ENCODE peak calls at places on chromosome 17, in four cellular contexts. G is endothelial cell of umbilical vein, S is vagina, A is transverse colon. J is an unnamed sample.

GRCh38 chr17:28524476-28525415 is 18.6 kb downstream of the FOXN1 start:
- DNase-seq in S (no peak), G (no peak), A (peak; percentile 61), J (no peak)

GRCh38 chr17:7929158-7930029 is at the start of gene KCNAB3:
- DNase-seq in S (no peak), A (peak; percentile 42), G (peak; percentile 67), J (peak; percentile 83)

GRCh38 chr17:2050246-2050866 is 4.5 kb upstream of the HIC1 start:
- DNase-seq in S (no peak), G (peak; percentile 41), A (peak; percentile 68), J (peak; percentile 91)

GRCh38 chr17:624341-624860 is 90.2 kb downstream of the VPS53 start:
- DNase-seq in S (no peak), G (peak; percentile 84), A (no peak), J (no peak)

GRCh38 chr17:60554377-60554788 is 28.3 kb upstream of the APPBP2 start:
- DNase-seq in A (no peak), G (no peak), S (no peak), J (no peak)

GRCh38 chr17:17636456-17636855 is 44.8 kb upstream of the RAI1 start:
- DNase-seq in A (no peak), S (no peak), G (no peak), J (no peak)

GRCh38 chr17:68288804-68289203 is 2.1 kb downstream of the SLC16A6 start:
- DNase-seq in S (no peak), G (no peak), A (peak; percentile 11), J (no peak)

GRCh38 chr17:50534222-50534978 is 1.9 kb downstream of the EPN3 start:
- DNase-seq in A (peak; percentile 80), G (no peak), S (no peak), J (no peak)

GRCh38 chr17:35801583-35802224 is 6.3 kb upstream of the MMP28 start:
- DNase-seq in A (peak; percentile 81), G (peak; percentile 99), S (no peak), J (peak; percentile 83)

GRCh38 chr17:72183194-72183685 is 62.4 kb downstream of the SOX9 start:
- DNase-seq in A (no peak), S (no peak), G (no peak), J (no peak)

GRCh38 chr17:33512113-33512512 is 219.0 kb upstream of the ASIC2 start:
- DNase-seq in S (no peak), G (no peak), A (no peak), J (no peak)

GRCh38 chr17:9050801-9051401 is 29.6 kb downstream of the NTN1 start:
- DNase-seq in S (no peak), A (no peak), G (no peak), J (no peak)

GRCh38 chr17:46976626-46977270 is 2.3 kb downstream of the RPRML start:
- DNase-seq in A (no peak), S (no peak), G (no peak), J (no peak)

GRCh38 chr17:71330099-71330375 is 790.8 kb upstream of the SOX9 start:
- DNase-seq in A (no peak), S (no peak), G (no peak), J (no peak)

GRCh38 chr17:54849660-54850059 is 51.0 kb upstream of the TOM1L1 start:
- DNase-seq in A (no peak), S (no peak), G (no peak), J (no peak)

GRCh38 chr17:36937001-36937960 is at the start of gene LHX1:
- DNase-seq in A (no peak), G (no peak), S (no peak), J (no peak)

GRCh38 chr17:61309857-61310256 is 89.8 kb upstream of the TBX2 start:
- DNase-seq in S (no peak), A (no peak), G (no peak), J (no peak)

GRCh38 chr17:16287563-16288027 is 65.7 kb downstream of the CENPV start:
- DNase-seq in S (no peak), G (peak; percentile 66), A (peak; percentile 40), J (no peak)

GRCh38 chr17:67422887-67423286 is 45.8 kb downstream of the PITPNC1 start:
- DNase-seq in G (no peak), S (no peak), A (peak; percentile 32), J (no peak)

GRCh38 chr17:13833921-13834320 is 232.2 kb upstream of the HS3ST3A1 start:
- DNase-seq in S (no peak), G (no peak), A (no peak), J (no peak)

GRCh38 chr17:41211845-41212466 is 14.5 kb upstream of the KRTAP9-2 start:
- DNase-seq in G (no peak), A (peak; percentile 22), S (no peak), J (no peak)

GRCh38 chr17:63314766-63315165 is 131.3 kb downstream of the CYB561 start:
- DNase-seq in G (no peak), S (no peak), A (no peak), J (no peak)

GRCh38 chr17:76276461-76277299 is 11.5 kb downstream of the UBALD2 start:
- DNase-seq in S (no peak), G (no peak), A (no peak), J (no peak)

GRCh38 chr17:12568358-12569251 is 97.1 kb upstream of the MYOCD start:
- DNase-seq in A (no peak), S (no peak), G (no peak), J (no peak)

GRCh38 chr17:39894681-39895376 is 23.6 kb downstream of the GSDMB start:
- DNase-seq in A (no peak), S (no peak), G (peak; percentile 2), J (no peak)

GRCh38 chr17:39904990-39905288 is 13.5 kb downstream of the GSDMB start:
- DNase-seq in S (no peak), G (no peak), A (no peak), J (no peak)

GRCh38 chr17:39903158-39903884 is 15.1 kb downstream of the GSDMB start:
- DNase-seq in A (no peak), S (no peak), G (no peak), J (no peak)

GRCh38 chr17:39898088-39898487 is 20.3 kb downstream of the GSDMB start:
- DNase-seq in S (no peak), G (no peak), A (no peak), J (no peak)

GRCh38 chr17:39899215-39899614 is 19.2 kb downstream of the GSDMB start:
- DNase-seq in G (no peak), A (no peak), S (no peak), J (no peak)
- H3K4me3 ChIP-seq in G (no peak overlapping the region), A (no peak overlapping the region), S (no peak overlapping the region), J (no peak overlapping the region)

GRCh38 chr17:32483451-32484019 is 3.3 kb upstream of the CDK5R1 start:
- DNase-seq in G (peak; percentile 72), A (no peak), S (no peak), J (peak; percentile 84)
- TF ChIP-seq POLR2AphosphoS5 in G (no peak), A (no peak), S (no peak), J (peak; percentile 71)

DNA sequence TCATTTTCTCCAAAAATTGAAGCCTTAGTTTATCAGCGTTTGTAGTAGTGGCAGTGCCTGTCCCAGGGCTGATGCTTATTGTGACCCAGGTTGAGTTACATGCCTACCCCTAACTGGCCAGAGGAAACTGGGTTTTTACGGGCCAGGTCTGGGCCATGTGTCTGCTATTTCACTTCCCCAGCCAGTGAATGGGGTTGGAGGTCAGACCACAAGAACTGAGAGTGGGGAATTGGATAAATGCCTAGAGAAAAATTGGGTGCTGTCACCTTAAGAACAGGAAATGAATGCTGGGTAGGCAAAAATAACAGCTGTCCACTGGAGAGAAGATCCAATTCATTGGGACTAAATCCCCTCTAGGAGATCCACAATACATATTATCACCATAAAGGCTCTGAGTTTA is 5.2 kb downstream of the ADPRM start:
- DNase-seq in S (no peak), A (no peak), G (peak; percentile 2), J (no peak)
- H3K4me3 ChIP-seq in S (no peak overlapping the region), A (no peak overlapping the region), G (no peak overlapping the region), J (no peak overlapping the region)

DNA sequence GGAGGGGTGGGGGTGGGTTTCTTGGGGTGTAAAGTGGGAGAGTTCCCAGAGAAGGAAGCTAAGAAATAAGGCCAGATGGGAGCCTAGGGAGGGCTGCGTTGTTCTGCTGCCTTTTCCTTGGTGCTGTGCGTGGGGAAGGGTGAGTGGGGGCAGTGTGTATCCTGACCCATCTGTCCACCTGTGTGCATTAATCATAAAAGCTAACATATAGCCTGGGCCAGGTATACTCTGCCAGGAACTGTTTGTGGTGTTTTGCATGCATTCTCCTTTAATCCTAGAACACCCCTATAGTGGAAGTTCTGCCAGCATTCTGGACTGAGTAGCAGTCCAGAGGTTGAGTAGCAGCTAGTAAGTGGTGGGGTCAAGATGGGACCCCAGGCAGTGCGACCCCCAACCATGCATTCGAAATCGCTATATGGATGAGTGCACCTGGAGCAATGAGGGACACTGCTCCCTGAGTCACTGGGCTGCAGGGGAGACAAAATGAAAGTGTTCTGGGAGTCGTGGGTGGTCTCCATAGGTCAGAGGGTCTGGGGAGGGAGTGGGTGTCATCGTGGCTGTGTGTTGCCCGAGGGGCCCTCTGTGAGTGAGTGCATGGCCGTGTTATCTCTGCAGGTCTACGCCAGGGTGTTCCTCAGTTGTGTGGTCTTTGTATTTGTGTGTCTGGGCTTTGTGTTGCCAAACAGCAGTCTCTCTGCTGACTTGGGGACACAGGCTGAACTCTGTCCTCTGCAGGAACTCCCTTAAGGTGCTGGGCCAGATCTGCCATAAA is 1.3 kb downstream of the ERBB2 start:
- DNase-seq in S (no peak), A (peak; percentile 88), G (no peak), J (no peak)
- TF ChIP-seq POLR2AphosphoS5 in S (no peak), A (peak; percentile 94), G (no peak), J (no peak)

GRCh38 chr17:79180358-79181005 is 105.9 kb downstream of the ENGASE start:
- DNase-seq in G (no peak), A (no peak), S (no peak), J (no peak)

GRCh38 chr17:79186406-79186805 is 111.8 kb downstream of the ENGASE start:
- DNase-seq in G (no peak), S (no peak), A (no peak), J (no peak)

GRCh38 chr17:79182176-79183160 is 107.8 kb downstream of the ENGASE start:
- DNase-seq in S (no peak), A (no peak), G (no peak), J (no peak)

GRCh38 chr17:79185671-79186070 is 111.0 kb downstream of the ENGASE start:
- DNase-seq in G (no peak), S (no peak), A (no peak), J (no peak)

GRCh38 chr17:79183221-79184158 is 108.9 kb downstream of the ENGASE start:
- DNase-seq in A (no peak), S (no peak), G (no peak), J (no peak)
- H3K4me3 ChIP-seq in A (no peak overlapping the region), S (peak overlapping the region; percentile 35), G (no peak overlapping the region), J (peak overlapping the region; percentile 40)

GRCh38 chr17:48929812-48930165 is 14.9 kb downstream of the SNF8 start:
- DNase-seq in G (peak; percentile 52), A (no peak), S (no peak), J (no peak)

GRCh38 chr17:48925991-48926342 is 17.8 kb downstream of the UBE2Z start:
- DNase-seq in S (no peak), A (no peak), G (no peak), J (peak; percentile 29)

GRCh38 chr17:48928876-48929811 is 15.5 kb downstream of the SNF8 start:
- DNase-seq in A (no peak), S (no peak), G (no peak), J (peak; percentile 20)

GRCh38 chr17:48930435-48930873 is 14.2 kb downstream of the SNF8 start:
- DNase-seq in G (no peak), A (no peak), S (no peak), J (no peak)

GRCh38 chr17:48927978-48928716 is 16.5 kb downstream of the SNF8 start:
- DNase-seq in G (no peak), S (no peak), A (no peak), J (peak; percentile 12)
- TF ChIP-seq POLR2AphosphoS5 in G (no peak), S (no peak), A (no peak), J (no peak)

GRCh38 chr17:48052956-48053757 is 5.0 kb downstream of the NFE2L1 start:
- DNase-seq in S (no peak), A (peak; percentile 57), G (peak; percentile 63), J (peak; percentile 78)
- H3K4me3 ChIP-seq in S (peak overlapping the region; percentile 80), A (no peak overlapping the region), G (no peak overlapping the region), J (peak overlapping the region; percentile 78)

J was measured in spleen.